ENCODE peak calls at places on chromosome 2, in five cellular contexts. A is esophagus squamous epithelium, O is neural crest cell, W is sigmoid colon, X is osteocyte. L is an unnamed sample.

GRCh38 chr2:123953848-123954247 is 71.2 kb upstream of the CNTNAP5 start:
- DNase-seq in A (no peak), O (no peak), W (no peak), X (no peak), L (no peak)

GRCh38 chr2:43737097-43737854 is 36.6 kb upstream of the DYNC2LI1 start:
- DNase-seq in A (no peak), O (no peak), W (no peak), X (no peak), L (no peak)

GRCh38 chr2:74405994-74406583 is 15.3 kb downstream of the C2orf81 start:
- DNase-seq in A (no peak), X (no peak), O (no peak), W (no peak), L (peak)

GRCh38 chr2:225100856-225101294 is 58.6 kb upstream of the DOCK10 start:
- DNase-seq in O (no peak), A (no peak), W (no peak), X (no peak), L (no peak)

GRCh38 chr2:227442639-227443038 is 29.3 kb upstream of the AGFG1 start:
- DNase-seq in X (no peak), A (no peak), W (no peak), O (no peak), L (no peak)

GRCh38 chr2:73205611-73206010 is 3.2 kb downstream of the NOTO start:
- DNase-seq in O (no peak), X (no peak), W (no peak), A (no peak), L (no peak)

GRCh38 chr2:12819098-12819465 is 102.3 kb downstream of the TRIB2 start:
- DNase-seq in A (peak), O (no peak), W (peak), X (no peak), L (no peak)

GRCh38 chr2:62163834-62164233 is 32.1 kb upstream of the B3GNT2 start:
- DNase-seq in X (no peak), W (no peak), O (no peak), A (no peak), L (no peak)

GRCh38 chr2:60531638-60532216 is 21.7 kb downstream of the BCL11A start:
- DNase-seq in A (no peak), X (no peak), O (no peak), W (peak), L (no peak)

GRCh38 chr2:233498126-233498525 is 68.5 kb downstream of the USP40 start:
- DNase-seq in X (no peak), W (no peak), A (no peak), O (no peak), L (no peak)

GRCh38 chr2:239716536-239717318 is 308.4 kb downstream of the NDUFA10 start:
- DNase-seq in W (peak), O (no peak), A (no peak), X (peak), L (no peak)

GRCh38 chr2:6800553-6800952 is 65.2 kb downstream of the CMPK2 start:
- DNase-seq in O (no peak), A (no peak), X (no peak), W (no peak), L (no peak)

GRCh38 chr2:43160778-43161177 is 65.6 kb downstream of the ZFP36L2 start:
- DNase-seq in A (no peak), O (no peak), X (no peak), W (no peak), L (no peak)

GRCh38 chr2:213238753-213239591 is 45.3 kb upstream of the SPAG16 start:
- DNase-seq in O (no peak), A (no peak), X (no peak), W (no peak), L (no peak)

GRCh38 chr2:240403358-240404104 is 31.9 kb upstream of the GPC1 start:
- DNase-seq in A (no peak), X (peak), O (no peak), W (no peak), L (no peak)

GRCh38 chr2:232761301-232761907 is 15.0 kb downstream of the KCNJ13 start:
- DNase-seq in A (no peak), X (no peak), O (no peak), W (no peak), L (peak)

GRCh38 chr2:157480182-157480961 is 36.5 kb upstream of the CYTIP start:
- DNase-seq in W (no peak), A (no peak), X (no peak), O (no peak), L (no peak)

GRCh38 chr2:64498438-64498837 is 25.7 kb upstream of the AFTPH start:
- DNase-seq in X (no peak), W (no peak), A (no peak), O (no peak), L (no peak)

GRCh38 chr2:21162615-21162878 is 38.8 kb downstream of the TDRD15 start:
- DNase-seq in W (no peak), A (no peak), O (no peak), X (no peak), L (no peak)

GRCh38 chr2:21161122-21161521 is 37.4 kb downstream of the TDRD15 start:
- DNase-seq in O (no peak), W (no peak), X (no peak), A (no peak), L (no peak)

GRCh38 chr2:21161832-21162614 is 38.3 kb downstream of the TDRD15 start:
- DNase-seq in X (no peak), W (no peak), O (no peak), A (no peak), L (no peak)

GRCh38 chr2:21163213-21163612 is 39.4 kb downstream of the TDRD15 start:
- DNase-seq in O (no peak), W (no peak), A (no peak), X (no peak), L (no peak)

DNA sequence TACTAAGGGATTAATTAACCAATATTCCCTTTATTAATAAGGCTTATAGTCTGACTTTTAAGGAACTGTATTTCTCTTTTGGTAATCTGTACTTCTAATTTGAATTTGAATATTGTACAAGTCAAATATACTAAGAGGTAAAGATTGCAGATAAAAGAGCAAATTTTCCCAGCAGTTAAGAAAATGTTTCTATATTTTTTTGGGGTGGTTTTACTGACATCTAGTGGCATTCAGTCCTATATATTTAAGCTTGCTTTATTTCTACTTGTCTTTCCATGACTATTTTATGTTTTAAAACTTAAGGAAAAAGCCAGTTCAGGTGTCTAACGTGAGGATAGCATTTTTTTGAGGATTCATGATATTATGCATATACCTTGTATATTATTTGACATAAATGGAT is 41.6 kb downstream of the TDRD15 start:
- DNase-seq in X (no peak), A (no peak), O (no peak), W (no peak), L (no peak)
- TF ChIP-seq CTCF in X (peak), A (no peak), O (peak), W (no peak), L (no peak)

GRCh38 chr2:54574860-54575247 is 118.7 kb downstream of the SPTBN1 start:
- DNase-seq in X (no peak), W (no peak), A (no peak), O (no peak), L (no peak)
- TF ChIP-seq CTCF in X (no peak), W (no peak), A (no peak), O (no peak), L (no peak)

DNA sequence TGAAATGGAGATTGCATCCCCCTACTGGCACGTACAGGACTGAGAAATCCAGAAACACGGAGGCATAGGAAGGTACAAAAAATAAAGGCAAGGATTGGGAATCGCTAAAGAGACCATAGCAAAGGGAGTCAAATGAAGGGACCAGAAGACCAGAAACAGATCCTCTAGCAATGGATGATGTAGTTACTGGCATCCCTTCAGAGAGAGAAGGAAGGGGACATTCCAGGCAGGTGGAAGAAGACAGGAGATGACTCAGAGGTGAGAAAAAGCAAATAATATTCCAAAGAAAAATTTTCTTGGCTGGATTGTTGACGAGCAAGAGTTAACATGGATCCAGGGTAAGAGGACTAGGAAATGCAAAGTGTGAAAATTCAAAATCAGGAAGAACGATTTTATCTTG is 78.4 kb upstream of the FZD7 start:
- DNase-seq in A (no peak), X (no peak), O (no peak), W (no peak), L (no peak)
- TF ChIP-seq CTCF in A (no peak), X (no peak), O (no peak), W (no peak), L (no peak)

DNA sequence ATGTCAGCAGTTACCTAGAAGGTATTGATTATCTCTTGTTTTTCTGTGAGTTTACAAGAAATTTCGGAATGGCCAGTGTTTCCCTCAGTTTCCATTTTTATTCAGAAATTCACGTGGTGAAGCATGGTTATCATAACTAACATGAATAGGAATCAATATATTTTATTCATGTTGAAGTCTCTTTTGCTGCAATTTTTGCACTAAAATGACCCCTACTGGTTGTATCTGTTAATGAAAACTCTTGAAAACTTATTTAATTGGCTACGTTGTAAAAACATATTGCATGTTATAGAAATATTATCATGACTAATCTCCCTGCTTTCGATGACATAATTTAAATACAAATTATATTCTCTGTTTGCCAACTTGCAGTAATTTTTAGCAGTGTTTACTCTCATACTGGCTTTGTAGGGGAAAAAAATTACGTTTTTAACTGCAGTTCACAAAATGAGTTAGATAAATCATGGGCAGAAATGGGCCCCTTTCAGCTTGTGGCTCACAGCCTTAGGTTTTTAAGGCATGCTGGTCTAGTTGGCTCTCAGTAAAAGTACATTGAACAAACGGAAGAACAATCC is 3.5 kb downstream of the CRIM1 start:
- DNase-seq in O (no peak), W (no peak), X (no peak), A (no peak), L (no peak)
- TF ChIP-seq CTCF in O (peak), W (no peak), X (peak), A (peak), L (peak)

GRCh38 chr2:47379384-47379783 is 23.6 kb upstream of the MSH2 start:
- DNase-seq in W (no peak), A (no peak), O (no peak), X (no peak), L (no peak)

DNA sequence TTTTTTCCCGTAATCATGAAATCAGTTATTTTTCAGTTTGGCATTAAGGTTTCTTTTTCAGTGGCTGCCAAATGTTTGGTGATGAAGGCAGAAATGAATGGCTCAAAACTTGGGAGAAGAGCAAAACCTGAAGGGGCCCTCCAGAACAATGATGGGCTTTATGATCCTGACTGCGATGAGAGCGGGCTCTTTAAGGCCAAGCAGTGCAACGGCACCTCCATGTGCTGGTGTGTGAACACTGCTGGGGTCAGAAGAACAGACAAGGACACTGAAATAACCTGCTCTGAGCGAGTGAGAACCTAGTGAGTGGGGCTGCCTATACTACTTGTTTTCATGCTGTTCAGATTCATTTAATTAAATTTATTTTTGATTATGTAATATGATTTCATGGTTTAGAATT is 29.2 kb upstream of the MSH2 start:
- DNase-seq in X (no peak), W (no peak), O (peak), A (no peak), L (no peak)
- TF ChIP-seq CTCF in X (no peak), W (no peak), O (peak), A (no peak), L (no peak)